ENCODE peak calls at places on chromosomes 4 and X, in nine cellular contexts. C is CD4-positive, alpha-beta T cell; X is spleen; Z is astrocyte of the cerebellum; A is epithelial cell of esophagus; G is lower lobe of right lung; Y is RWPE1; V is heart left ventricle; J is fibroblast of the aortic adventitia. W is an unnamed sample.

GRCh38 chrX:15882704-15883539 is 28.3 kb upstream of the AP1S2 start:
- DNase-seq in C (no peak), X (no peak), Z (no peak), A (no peak), G (no peak), Y (no peak), V (no peak), J (peak), W (peak)

GRCh38 chr4:3321295-3321889 is 28.6 kb downstream of the RGS12 start:
- DNase-seq in C (no peak), X (peak), Z (no peak), A (no peak), G (no peak), Y (no peak), V (peak), J (peak), W (no peak)

GRCh38 chr4:109589605-109590004 is 29.6 kb downstream of the MCUB start:
- DNase-seq in C (no peak), X (no peak), Z (no peak), A (peak), G (no peak), Y (no peak), V (no peak), J (no peak), W (no peak)

GRCh38 chrX:37746268-37746931 is 33.5 kb upstream of the CYBB start:
- DNase-seq in C (no peak), X (peak), Z (no peak), A (peak), G (no peak), Y (no peak), V (no peak), J (no peak), W (peak)

GRCh38 chr4:146428298-146428697 is 93.4 kb downstream of the SLC10A7 start:
- DNase-seq in C (no peak), X (no peak), Z (no peak), A (no peak), G (no peak), Y (no peak), V (no peak), J (no peak), W (no peak)

GRCh38 chr4:83785906-83786305 is 250.0 kb downstream of the GPAT3 start:
- DNase-seq in C (no peak), X (no peak), Z (no peak), A (no peak), G (no peak), Y (no peak), V (no peak), J (no peak), W (no peak)

GRCh38 chrX:120305531-120306145 is 5.6 kb downstream of the TMEM255A start:
- DNase-seq in C (no peak), X (no peak), Z (no peak), A (no peak), G (no peak), Y (no peak), V (no peak), J (no peak), W (no peak)

GRCh38 chr4:56215901-56216300 is 171.4 kb downstream of the AASDH start:
- DNase-seq in C (no peak), X (no peak), Z (peak), A (peak), G (no peak), Y (peak), V (no peak), J (peak), W (peak)

GRCh38 chr4:114287079-114287696 is 307.7 kb upstream of the ARSJ start:
- DNase-seq in C (no peak), X (no peak), Z (no peak), A (peak), G (no peak), Y (no peak), V (no peak), J (no peak), W (peak)

GRCh38 chrX:150781711-150782110 is 88.5 kb downstream of the MTMR1 start:
- DNase-seq in C (no peak), X (no peak), Z (no peak), A (no peak), G (no peak), Y (no peak), V (no peak), J (no peak), W (no peak)

GRCh38 chr4:151434183-151434860 is 25.3 kb downstream of the FHIP1A start:
- DNase-seq in C (no peak), X (no peak), Z (peak), A (peak), G (no peak), Y (peak), V (no peak), J (peak), W (no peak)

GRCh38 chr4:118981839-118982381 is 93.3 kb downstream of the SYNPO2 start:
- DNase-seq in C (peak), X (no peak), Z (peak), A (peak), G (peak), Y (peak), V (peak), J (peak), W (peak)

GRCh38 chr4:127236875-127237274 is 395.9 kb upstream of the INTU start:
- DNase-seq in C (no peak), X (no peak), Z (no peak), A (no peak), G (no peak), Y (no peak), V (no peak), J (no peak), W (no peak)

GRCh38 chrX:2819345-2820130 is 9.2 kb upstream of the GYG2 start:
- DNase-seq in C (no peak), X (no peak), Z (no peak), A (peak), G (no peak), Y (peak), V (no peak), J (peak), W (peak)

GRCh38 chrX:152813211-152813610 is 17.3 kb downstream of the CETN2 start:
- DNase-seq in C (no peak), X (no peak), Z (no peak), A (no peak), G (no peak), Y (no peak), V (no peak), J (no peak), W (no peak)

GRCh38 chr4:32337403-32337802 is 1617.2 kb downstream of the PCDH7 start:
- DNase-seq in C (no peak), X (no peak), Z (no peak), A (no peak), G (no peak), Y (no peak), V (no peak), J (no peak), W (no peak)

GRCh38 chr4:184815046-184815877 is 10.5 kb downstream of the ACSL1 start:
- DNase-seq in C (no peak), X (peak), Z (no peak), A (peak), G (peak), Y (peak), V (peak), J (peak), W (peak)

GRCh38 chr4:40192286-40193017 is 4.4 kb upstream of the RHOH start:
- DNase-seq in C (no peak), X (no peak), Z (no peak), A (peak), G (no peak), Y (no peak), V (no peak), J (no peak), W (no peak)

GRCh38 chr4:177108708-177109107 is 201.0 kb upstream of the NEIL3 start:
- DNase-seq in C (no peak), X (no peak), Z (no peak), A (peak), G (no peak), Y (peak), V (no peak), J (peak), W (no peak)
- TF ChIP-seq CTCF in C (no peak), X (no peak), Z (peak), A (peak), G (peak), Y (no peak), V (no peak), J (peak), W (no peak)

GRCh38 chr4:15162465-15163283 is 160.4 kb downstream of the CPEB2 start:
- DNase-seq in C (no peak), X (no peak), Z (peak), A (peak), G (no peak), Y (peak), V (no peak), J (peak), W (no peak)
- TF ChIP-seq CTCF in C (peak), X (peak), Z (peak), A (peak), G (peak), Y (peak), V (peak), J (peak), W (no peak)

DNA sequence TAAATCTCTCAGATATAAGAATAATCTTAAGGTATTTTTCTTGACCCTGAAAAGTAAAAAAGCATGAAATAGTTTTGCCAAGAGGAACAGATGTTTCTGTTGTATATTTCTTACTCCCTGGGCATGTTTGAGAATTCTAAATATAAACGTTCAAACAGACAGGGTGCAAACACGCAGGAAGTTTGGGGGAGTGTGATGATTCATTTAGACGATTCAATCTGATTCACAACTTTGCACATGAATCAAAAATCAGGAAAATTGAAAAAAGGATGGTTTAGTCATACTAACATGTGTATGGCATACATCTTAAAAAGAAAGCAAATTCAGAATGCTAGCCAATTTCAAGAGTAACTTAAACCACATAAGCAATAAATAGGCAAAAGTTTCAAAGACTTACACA is 340.3 kb upstream of the GRID2 start:
- DNase-seq in C (no peak), X (no peak), Z (peak), A (peak), G (no peak), Y (peak), V (no peak), J (peak), W (no peak)
- TF ChIP-seq CTCF in C (no peak), X (no peak), Z (no peak), A (no peak), G (no peak), Y (no peak), V (no peak), J (no peak), W (no peak)

GRCh38 chrX:80648023-80648422 is 161.7 kb downstream of the BRWD3 start:
- DNase-seq in C (no peak), X (no peak), Z (no peak), A (peak), G (no peak), Y (peak), V (no peak), J (peak), W (no peak)
- TF ChIP-seq CTCF in C (no peak), X (no peak), Z (peak), A (peak), G (peak), Y (peak), V (peak), J (peak), W (peak)

GRCh38 chrX:149453911-149454820 is 50.9 kb downstream of the IDS start:
- DNase-seq in C (no peak), X (no peak), Z (no peak), A (peak), G (no peak), Y (no peak), V (no peak), J (peak), W (no peak)
- TF ChIP-seq CTCF in C (no peak), X (no peak), Z (no peak), A (no peak), G (no peak), Y (no peak), V (no peak), J (no peak), W (no peak)

DNA sequence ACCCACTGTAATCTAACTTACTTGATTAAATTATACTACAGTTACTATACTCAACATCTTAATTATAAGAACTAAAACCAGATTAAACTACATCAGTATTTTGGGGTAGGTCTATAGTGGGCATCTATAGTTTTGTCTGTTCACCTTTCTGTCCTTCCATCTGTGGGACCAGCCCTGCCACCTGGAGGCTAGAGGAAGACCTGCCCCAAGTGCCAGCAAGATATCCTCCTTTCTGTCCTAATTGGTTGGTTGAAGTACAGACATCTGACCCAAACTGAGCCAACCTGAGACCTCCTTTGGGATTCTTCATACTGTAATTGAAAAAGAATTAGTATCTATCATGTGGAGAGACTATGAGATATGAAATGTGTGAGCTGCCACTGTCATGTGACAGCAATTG is 172.2 kb upstream of the TLL1 start:
- DNase-seq in C (no peak), X (no peak), Z (no peak), A (peak), G (no peak), Y (peak), V (no peak), J (no peak), W (no peak)
- TF ChIP-seq CTCF in C (no peak), X (no peak), Z (peak), A (peak), G (no peak), Y (no peak), V (peak), J (peak), W (no peak)

GRCh38 chrX:27597506-27597905 is 7.4 kb downstream of the DCAF8L2 start:
- DNase-seq in C (no peak), X (no peak), Z (no peak), A (no peak), G (no peak), Y (no peak), V (no peak), J (peak), W (no peak)

GRCh38 chrX:27600686-27601085 is 10.5 kb downstream of the DCAF8L2 start:
- DNase-seq in C (no peak), X (no peak), Z (no peak), A (peak), G (no peak), Y (peak), V (no peak), J (peak), W (peak)

GRCh38 chrX:27598312-27598711 is 8.2 kb downstream of the DCAF8L2 start:
- DNase-seq in C (no peak), X (no peak), Z (no peak), A (no peak), G (no peak), Y (no peak), V (no peak), J (peak), W (peak)

GRCh38 chrX:27599928-27600327 is 9.8 kb downstream of the DCAF8L2 start:
- DNase-seq in C (no peak), X (no peak), Z (no peak), A (peak), G (no peak), Y (peak), V (no peak), J (peak), W (no peak)
- TF ChIP-seq CTCF in C (no peak), X (no peak), Z (no peak), A (no peak), G (no peak), Y (no peak), V (no peak), J (no peak), W (no peak)

DNA sequence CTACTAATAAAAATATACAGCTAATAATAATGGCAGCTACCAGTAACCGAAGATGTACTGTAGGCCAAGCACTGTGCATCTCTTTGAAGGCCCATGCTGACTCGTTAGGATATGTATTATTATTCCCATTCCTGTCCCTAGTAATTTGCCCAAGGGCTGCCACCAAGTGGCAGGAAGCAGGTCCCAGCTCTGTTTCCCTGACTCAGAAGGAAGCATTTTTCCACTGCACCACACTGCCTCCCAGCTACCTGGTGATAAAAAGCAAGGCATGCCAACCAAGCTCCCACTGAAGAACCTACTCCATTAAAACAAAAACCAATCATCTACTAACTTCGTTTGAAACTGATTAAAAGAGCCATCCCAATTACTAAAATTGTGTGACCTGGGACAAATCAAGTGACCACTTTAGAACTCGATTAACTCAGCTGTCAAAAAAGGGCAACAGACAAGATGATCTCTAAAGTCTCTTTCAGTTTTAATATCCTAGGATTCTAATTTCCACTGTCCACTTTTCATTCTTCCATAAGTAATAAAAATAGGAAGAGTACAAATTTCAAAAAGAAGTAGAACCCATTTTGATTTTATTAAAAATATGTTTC is 24.3 kb upstream of the PGM2 start:
- DNase-seq in C (no peak), X (no peak), Z (peak), A (peak), G (peak), Y (peak), V (peak), J (peak), W (peak)
- TF ChIP-seq CTCF in C (no peak), X (peak), Z (peak), A (peak), G (peak), Y (peak), V (peak), J (peak), W (peak)

DNA sequence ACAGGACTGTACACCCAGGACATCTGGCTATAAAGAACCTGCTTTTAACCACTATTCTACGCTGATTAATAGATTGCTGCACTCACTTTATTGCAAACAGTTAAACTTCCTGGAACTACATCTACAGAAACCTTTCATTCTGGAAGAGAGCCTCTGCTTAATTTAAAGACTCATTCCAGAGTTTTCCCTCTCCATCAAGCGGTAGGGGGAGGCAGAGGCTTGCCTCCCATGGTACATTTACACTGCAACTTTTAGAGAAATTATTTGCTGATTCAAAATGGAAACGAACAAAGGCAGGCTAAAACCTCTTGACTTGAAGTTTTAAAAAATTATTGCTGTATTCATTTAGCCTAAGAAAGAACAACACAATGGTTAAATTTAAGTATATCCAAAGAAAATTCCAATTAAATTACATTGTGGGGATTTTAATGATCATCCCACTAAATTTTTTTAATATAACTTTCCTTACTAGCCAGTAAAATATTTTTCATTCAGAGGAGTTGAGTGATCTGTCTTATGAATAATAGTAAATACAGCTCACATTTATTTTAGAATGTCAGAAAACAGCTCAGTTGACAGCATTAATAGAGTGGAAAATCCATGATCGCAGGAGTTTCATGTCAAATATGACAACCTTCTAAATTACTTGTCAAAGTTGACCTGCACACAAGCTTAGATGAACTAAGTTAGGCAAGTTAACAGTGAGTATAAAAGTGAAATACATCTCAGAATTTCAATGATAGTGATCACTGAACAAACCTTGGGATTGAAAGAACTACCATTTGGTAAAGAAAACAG is 46.3 kb upstream of the PCDH10 start:
- DNase-seq in C (no peak), X (no peak), Z (no peak), A (no peak), G (no peak), Y (no peak), V (no peak), J (no peak), W (no peak)
- TF ChIP-seq CTCF in C (no peak), X (no peak), Z (no peak), A (no peak), G (no peak), Y (no peak), V (no peak), J (no peak), W (no peak)